ENCODE peak calls at places on chromosomes 1 and 21, in six cellular contexts. H is stimulated activated CD4-positive, alpha-beta T cell treated with anti-CD3 and anti-CD28 coated beads, TNF-alpha, amount 100 ng/mL, for 48 hours; K is T follicular helper cell; U is fibroblast of the conjunctiva; W is SK-N-MC; Z is AG09309. Q is an unnamed sample.

GRCh38 chr1:39671793-39672550 is at the start of gene NT5C1A:
- DNase-seq in H (no peak), K (no peak), U (no peak), W (no peak), Z (no peak), Q (no peak)

GRCh38 chr1:117447661-117448060 is 80.4 kb downstream of the MAN1A2 start:
- DNase-seq in H (no peak), K (no peak), U (no peak), W (no peak), Z (no peak), Q (peak)

GRCh38 chr1:53641481-53642214 is 97.3 kb downstream of the GLIS1 start:
- DNase-seq in H (no peak), K (no peak), U (no peak), W (no peak), Z (no peak), Q (no peak)

GRCh38 chr21:45830221-45830640 is 151.3 kb upstream of the COL6A1 start:
- DNase-seq in H (no peak), K (no peak), U (no peak), W (no peak), Z (no peak), Q (no peak)

GRCh38 chr1:169692766-169693460 is 18.5 kb downstream of the SELL start:
- DNase-seq in H (no peak), K (no peak), U (no peak), W (no peak), Z (no peak), Q (no peak)

GRCh38 chr1:165228111-165228655 is 128.3 kb downstream of the LMX1A start:
- DNase-seq in H (no peak), K (no peak), U (no peak), W (no peak), Z (no peak), Q (no peak)

GRCh38 chr21:44834951-44835646 is 17.2 kb upstream of the SUMO3 start:
- DNase-seq in H (no peak), K (no peak), U (no peak), W (no peak), Z (no peak), Q (no peak)

GRCh38 chr1:22262583-22262982 is 119.7 kb upstream of the WNT4 start:
- DNase-seq in H (no peak), K (no peak), U (no peak), W (no peak), Z (no peak), Q (no peak)

GRCh38 chr1:68495968-68496679 is 758 bp downstream of the DEPDC1 start:
- DNase-seq in H (no peak), K (no peak), U (no peak), W (no peak), Z (no peak), Q (peak)

GRCh38 chr21:33478858-33479678 is 706 bp downstream of the TMEM50B start:
- DNase-seq in H (peak), K (peak), U (no peak), W (no peak), Z (no peak), Q (peak)

GRCh38 chr1:167767794-167768193 is 46.0 kb downstream of the MPZL1 start:
- DNase-seq in H (no peak), K (no peak), U (no peak), W (no peak), Z (no peak), Q (no peak)

GRCh38 chr1:46806196-46807020 is 7.6 kb downstream of the CYP4B1 start:
- DNase-seq in H (no peak), K (no peak), U (no peak), W (no peak), Z (no peak), Q (peak)

GRCh38 chr1:6105218-6105679 is 59.6 kb downstream of the KCNAB2 start:
- DNase-seq in H (no peak), K (no peak), U (no peak), W (no peak), Z (no peak), Q (no peak)

GRCh38 chr1:33367488-33368405 is 46.8 kb upstream of the A3GALT2 start:
- DNase-seq in H (peak), K (peak), U (peak), W (no peak), Z (no peak), Q (peak)

GRCh38 chr1:193944454-193944853 is 758.0 kb upstream of the B3GALT2 start:
- DNase-seq in H (no peak), K (no peak), U (no peak), W (no peak), Z (no peak), Q (no peak)

GRCh38 chr1:229058716-229059115 is 212.2 kb upstream of the RAB4A start:
- DNase-seq in H (no peak), K (no peak), U (no peak), W (no peak), Z (no peak), Q (peak)

GRCh38 chr1:110390096-110390495 is 730 bp downstream of the SLC16A4 start:
- DNase-seq in H (no peak), K (no peak), U (peak), W (no peak), Z (no peak), Q (peak)

GRCh38 chr1:94736073-94736472 is 84.1 kb upstream of the SLC44A3 start:
- DNase-seq in H (no peak), K (no peak), U (no peak), W (no peak), Z (no peak), Q (no peak)

GRCh38 chr1:8020032-8020431 is 6.1 kb downstream of the ERRFI1 start:
- DNase-seq in H (no peak), K (no peak), U (no peak), W (no peak), Z (no peak), Q (peak)

Q was measured in choroid plexus epithelial cell.